ENCODE peak calls at places on chromosome 6, in six cellular contexts. Y, L, Q, B, M and I are unnamed samples.

GRCh38 chr6:170224694-170225660 is 65.9 kb downstream of the DLL1 start:
- DNase-seq in Y (no peak), M (no peak), L (no peak), Q (no peak), B (peak; percentile 9), I (no peak)

GRCh38 chr6:19836799-19837510 is at the start of gene ID4:
- DNase-seq in Q (no peak), Y (peak; percentile 80), B (peak; percentile 95), L (peak; percentile 90), M (peak; percentile 65), I (peak; percentile 99)

GRCh38 chr6:162917506-162917905 is 189.7 kb downstream of the PACRG start:
- DNase-seq in Q (no peak), B (no peak), L (no peak), M (no peak), Y (no peak), I (no peak)

GRCh38 chr6:7532232-7532631 is 9.2 kb upstream of the DSP start:
- DNase-seq in Q (no peak), L (peak; percentile 85), M (no peak), B (no peak), Y (no peak), I (peak; percentile 90)

GRCh38 chr6:22392711-22393110 is 95.9 kb upstream of the PRL start:
- DNase-seq in Q (no peak), Y (no peak), L (no peak), M (no peak), B (no peak), I (no peak)

GRCh38 chr6:112286010-112286409 is 31.6 kb upstream of the LAMA4 start:
- DNase-seq in L (no peak), B (no peak), M (no peak), Q (peak; percentile 11), Y (no peak), I (no peak)

GRCh38 chr6:136677344-136677743 is 114.9 kb downstream of the MAP3K5 start:
- DNase-seq in L (no peak), Y (no peak), M (no peak), Q (no peak), B (no peak), I (no peak)

GRCh38 chr6:33958863-33959651 is 155.3 kb upstream of the MLN start:
- DNase-seq in Q (no peak), M (no peak), L (no peak), Y (no peak), B (no peak), I (no peak)

GRCh38 chr6:81938991-81939773 is 186.7 kb upstream of the TENT5A start:
- DNase-seq in Y (no peak), B (no peak), L (no peak), Q (no peak), M (no peak), I (no peak)

GRCh38 chr6:144500886-144501285 is 215.8 kb downstream of the UTRN start:
- DNase-seq in Y (no peak), Q (no peak), M (no peak), B (no peak), L (no peak), I (no peak)

GRCh38 chr6:109010703-109011102 is 83.9 kb downstream of the SESN1 start:
- DNase-seq in Q (no peak), B (no peak), M (no peak), L (no peak), Y (no peak), I (peak; percentile 19)

DNA sequence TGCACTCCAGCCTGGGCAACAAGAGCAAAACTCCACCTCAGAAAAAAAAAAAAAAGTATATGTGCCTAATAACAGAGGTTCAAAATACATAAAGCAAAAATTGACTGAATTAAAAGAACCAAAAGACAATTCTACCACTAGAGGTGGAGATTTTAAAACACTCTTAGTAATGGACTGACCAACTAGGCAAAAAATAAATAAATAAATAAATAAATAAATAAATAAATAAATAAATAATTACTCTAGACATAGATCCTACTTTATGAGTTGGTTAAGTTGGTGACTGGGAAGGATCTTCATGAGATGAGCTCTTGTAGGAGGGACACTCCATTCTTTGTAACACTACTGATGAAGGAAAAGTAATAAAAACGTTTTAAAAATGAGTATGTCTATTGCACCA is 113.9 kb downstream of the SGK1 start:
- DNase-seq in M (no peak), Q (no peak), L (no peak), Y (no peak), B (no peak), I (no peak)
- TF ChIP-seq POLR2A in M (no peak), Q (no peak), L (no peak), Y (no peak), B (no peak), I (no peak)

GRCh38 chr6:138975815-138976214 is 12.2 kb downstream of the REPS1 start:
- DNase-seq in B (no peak), M (no peak), Y (no peak), L (no peak), Q (no peak), I (no peak)
- H3K4me1 ChIP-seq in B (no peaks in the 10 kb centered on the region), M (peaks cover 54% of the 10 kb centered on the region), Y (peaks cover 39% of the 10 kb centered on the region), L (peaks cover 12% of the 10 kb centered on the region), Q (peaks cover 17% of the 10 kb centered on the region), I (peaks cover 14% of the 10 kb centered on the region)

GRCh38 chr6:166306378-166307081 is 1.7 kb downstream of the PRR18 start:
- DNase-seq in M (no peak), Y (no peak), Q (no peak), L (no peak), B (no peak), I (no peak)

GRCh38 chr6:166308769-166309589 is 787 bp upstream of the PRR18 start:
- DNase-seq in M (no peak), B (no peak), L (no peak), Y (no peak), Q (no peak), I (no peak)

GRCh38 chr6:166307981-166308768 is at the start of gene PRR18:
- DNase-seq in Y (no peak), B (no peak), L (no peak), M (no peak), Q (peak; percentile 42), I (peak; percentile 33)

GRCh38 chr6:166305562-166306117 is 2.6 kb downstream of the PRR18 start:
- DNase-seq in Q (no peak), B (no peak), M (no peak), Y (no peak), L (no peak), I (no peak)

GRCh38 chr6:166307082-166307980 is 861 bp downstream of the PRR18 start:
- DNase-seq in M (no peak), Q (no peak), L (no peak), B (no peak), Y (no peak), I (peak; percentile 38)
- TF ChIP-seq CTCF in M (no peak), Q (no peak), L (no peak), B (no peak), Y (no peak), I (no peak)

GRCh38 chr6:44002591-44003344 is 124.5 kb downstream of the MRPL14 start:
- DNase-seq in Y (peak; percentile 76), L (peak; percentile 70), B (peak; percentile 69), Q (no peak), M (peak; percentile 51), I (peak; percentile 89)
- TF ChIP-seq POLR2A in Y (no peak), L (no peak), B (no peak), Q (no peak), M (no peak), I (peak; percentile 68)

GRCh38 chr6:15406452-15406851 is 160.6 kb downstream of the JARID2 start:
- DNase-seq in B (no peak), M (no peak), L (no peak), Q (no peak), Y (no peak), I (no peak)
- H3K4me1 ChIP-seq in B (peaks cover under 1% of the 10 kb centered on the region), M (peaks cover 33% of the 10 kb centered on the region), L (peaks cover 16% of the 10 kb centered on the region), Q (peaks cover 36% of the 10 kb centered on the region), Y (peaks cover 22% of the 10 kb centered on the region), I (peaks cover 3% of the 10 kb centered on the region)

DNA sequence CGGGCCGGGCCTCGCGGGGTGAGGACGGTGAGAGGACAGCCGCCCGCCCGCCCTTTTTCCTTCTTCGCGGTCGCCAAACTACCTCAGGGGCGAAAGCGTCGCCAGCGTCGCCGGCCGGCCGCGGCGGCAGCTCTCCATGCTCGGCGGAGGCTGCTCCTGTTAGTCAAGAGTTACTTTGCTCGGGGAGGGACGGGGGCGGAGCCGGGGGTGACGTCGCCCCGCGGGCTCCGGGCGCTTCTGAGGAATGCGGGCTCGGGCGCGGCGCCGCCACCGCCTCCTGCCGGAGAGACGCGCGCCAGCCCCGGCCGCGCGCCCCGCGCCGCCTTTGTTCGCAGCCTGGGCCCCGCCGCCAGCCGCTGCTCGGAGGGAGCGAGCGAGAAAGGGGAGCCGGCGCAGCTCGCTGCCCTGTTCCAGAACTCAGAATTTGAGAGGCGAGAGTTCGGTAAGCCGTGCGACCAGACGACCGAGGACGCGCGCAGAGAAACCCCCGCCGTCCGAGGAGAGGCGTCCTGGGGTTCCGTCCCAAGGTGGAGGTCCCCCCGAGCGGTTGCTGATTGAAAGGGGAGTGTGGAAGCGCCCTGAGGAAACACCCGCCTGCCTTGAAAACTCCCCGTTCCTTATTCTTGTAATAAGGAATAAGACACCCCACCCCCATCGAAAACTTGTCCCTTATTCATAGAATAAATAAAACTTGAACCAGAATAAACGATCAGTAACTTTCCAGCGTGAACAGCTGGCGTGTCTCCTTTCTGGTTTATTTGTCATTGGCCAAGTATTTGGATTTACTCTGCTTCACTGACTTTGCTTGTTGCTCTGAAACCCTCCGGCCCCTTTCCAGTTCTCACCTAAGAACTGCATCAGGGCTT is at the start of gene PTPRK:
- DNase-seq in Q (no peak), Y (peak; percentile 87), L (peak; percentile 94), B (peak; percentile 96), M (peak; percentile 93), I (peak; percentile 95)
- TF ChIP-seq CTCF in Q (no peak), Y (peak; percentile 50), L (peak; percentile 36), B (peak; percentile 81), M (no peak), I (peak; percentile 81)

GRCh38 chr6:30717129-30717844 is at the start of gene MDC1:
- DNase-seq in B (peak; percentile 100), Y (peak; percentile 100), Q (peak; percentile 99), M (peak; percentile 100), L (peak; percentile 99), I (peak; percentile 100)
- TF ChIP-seq POLR2A in B (peak; percentile 87), Y (peak; percentile 32), Q (peak; percentile 80), M (peak; percentile 99), L (peak; percentile 91), I (no peak)

GRCh38 chr6:90269334-90269733 is 27.3 kb downstream of the BACH2 start:
- DNase-seq in Q (no peak), B (no peak), M (no peak), L (no peak), Y (no peak), I (no peak)
- H3K4me1 ChIP-seq in Q (no peaks in the 10 kb centered on the region), B (no peaks in the 10 kb centered on the region), M (no peaks in the 10 kb centered on the region), L (no peaks in the 10 kb centered on the region), Y (no peaks in the 10 kb centered on the region), I (no peaks in the 10 kb centered on the region)

DNA sequence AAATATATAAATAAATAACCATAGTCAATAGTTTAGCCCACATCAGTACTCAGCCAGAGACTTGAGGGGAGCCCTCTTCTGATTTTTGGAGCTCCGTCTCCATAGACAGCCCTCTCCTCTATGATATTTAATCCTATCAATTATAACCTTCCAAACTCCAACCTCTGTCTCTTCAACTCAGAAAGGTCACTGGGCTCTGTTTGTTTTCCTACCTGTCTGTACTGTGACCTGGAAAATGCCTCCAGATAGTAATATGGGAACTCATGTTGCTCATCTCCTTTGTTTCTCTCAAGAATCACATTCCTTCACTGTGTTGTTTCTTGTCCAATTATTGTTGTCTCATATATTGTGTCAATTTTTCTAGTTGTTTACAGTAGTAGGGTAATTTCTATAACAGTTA is 409.7 kb downstream of the CDKAL1 start:
- DNase-seq in Q (no peak), B (no peak), M (no peak), Y (no peak), L (no peak), I (no peak)
- TF ChIP-seq CTCF in Q (no peak), B (no peak), M (no peak), Y (no peak), L (no peak), I (no peak)